ENCODE peak calls at places on chromosomes 7 and 10, in eight cellular contexts. One of them, this sample, is unnamed.

GRCh38 chr10:118729641-118730258 is 25.0 kb downstream of the CACUL1 start:
- DNase-seq in fibroblast of mammary gland: no peak
- DNase-seq in naive thymus-derived CD4-positive, alpha-beta T cell: no peak
- DNase-seq in AG04450: no peak
- DNase-seq in PC-3: no peak
- DNase-seq in small intestine: peak; percentile 43
- DNase-seq in ovary: no peak
- DNase-seq in colonic mucosa: no peak
- DNase-seq in this sample: peak; percentile 79

GRCh38 chr10:52818019-52818418 is 45.4 kb upstream of the MBL2 start:
- DNase-seq in naive thymus-derived CD4-positive, alpha-beta T cell: no peak
- DNase-seq in PC-3: peak; percentile 100
- DNase-seq in fibroblast of mammary gland: peak; percentile 25
- DNase-seq in AG04450: no peak
- DNase-seq in small intestine: peak; percentile 84
- DNase-seq in ovary: no peak
- DNase-seq in colonic mucosa: no peak
- DNase-seq in this sample: peak; percentile 82

GRCh38 chr7:32239764-32240163 is 169.6 kb upstream of the PDE1C start:
- DNase-seq in fibroblast of mammary gland: no peak
- DNase-seq in AG04450: no peak
- DNase-seq in colonic mucosa: no peak
- DNase-seq in naive thymus-derived CD4-positive, alpha-beta T cell: no peak
- DNase-seq in ovary: no peak
- DNase-seq in small intestine: no peak
- DNase-seq in PC-3: no peak
- DNase-seq in this sample: no peak

GRCh38 chr7:130273863-130274262 is 7.2 kb downstream of the CPA2 start:
- DNase-seq in colonic mucosa: peak; percentile 19
- DNase-seq in ovary: peak; percentile 30
- DNase-seq in small intestine: no peak
- DNase-seq in fibroblast of mammary gland: peak; percentile 87
- DNase-seq in naive thymus-derived CD4-positive, alpha-beta T cell: no peak
- DNase-seq in AG04450: peak; percentile 23
- DNase-seq in PC-3: no peak
- DNase-seq in this sample: no peak

GRCh38 chr10:126397166-126397565 is 8.9 kb upstream of the ADAM12 start:
- DNase-seq in naive thymus-derived CD4-positive, alpha-beta T cell: no peak
- DNase-seq in fibroblast of mammary gland: no peak
- DNase-seq in colonic mucosa: no peak
- DNase-seq in ovary: no peak
- DNase-seq in AG04450: no peak
- DNase-seq in small intestine: no peak
- DNase-seq in PC-3: no peak
- DNase-seq in this sample: no peak

GRCh38 chr10:102234866-102235597 is 6.3 kb downstream of the PITX3 start:
- DNase-seq in naive thymus-derived CD4-positive, alpha-beta T cell: no peak
- DNase-seq in colonic mucosa: no peak
- DNase-seq in fibroblast of mammary gland: no peak
- DNase-seq in ovary: no peak
- DNase-seq in PC-3: no peak
- DNase-seq in AG04450: no peak
- DNase-seq in small intestine: no peak
- DNase-seq in this sample: no peak

GRCh38 chr10:49441488-49442476 is 45.9 kb upstream of the DRGX start:
- DNase-seq in colonic mucosa: no peak
- DNase-seq in small intestine: no peak
- DNase-seq in ovary: no peak
- DNase-seq in PC-3: no peak
- DNase-seq in naive thymus-derived CD4-positive, alpha-beta T cell: no peak
- DNase-seq in fibroblast of mammary gland: no peak
- DNase-seq in AG04450: no peak
- DNase-seq in this sample: no peak

GRCh38 chr7:27586825-27587224 is 75.9 kb downstream of the HIBADH start:
- DNase-seq in small intestine: peak; percentile 28
- DNase-seq in ovary: no peak
- DNase-seq in PC-3: no peak
- DNase-seq in naive thymus-derived CD4-positive, alpha-beta T cell: no peak
- DNase-seq in fibroblast of mammary gland: no peak
- DNase-seq in AG04450: no peak
- DNase-seq in colonic mucosa: peak; percentile 34
- DNase-seq in this sample: peak; percentile 87

GRCh38 chr10:126227762-126228134 is 160.5 kb downstream of the ADAM12 start:
- DNase-seq in naive thymus-derived CD4-positive, alpha-beta T cell: no peak
- DNase-seq in AG04450: peak; percentile 30
- DNase-seq in fibroblast of mammary gland: peak; percentile 91
- DNase-seq in small intestine: no peak
- DNase-seq in PC-3: peak; percentile 11
- DNase-seq in colonic mucosa: no peak
- DNase-seq in ovary: no peak
- DNase-seq in this sample: no peak

GRCh38 chr10:43209651-43210141 is 57.2 kb downstream of the RASGEF1A start:
- DNase-seq in ovary: peak; percentile 10
- DNase-seq in naive thymus-derived CD4-positive, alpha-beta T cell: no peak
- DNase-seq in fibroblast of mammary gland: no peak
- DNase-seq in colonic mucosa: no peak
- DNase-seq in PC-3: no peak
- DNase-seq in AG04450: no peak
- DNase-seq in small intestine: no peak
- DNase-seq in this sample: no peak

GRCh38 chr7:45192546-45193177 is 35.1 kb downstream of the RAMP3 start:
- DNase-seq in PC-3: no peak
- DNase-seq in AG04450: no peak
- DNase-seq in fibroblast of mammary gland: no peak
- DNase-seq in naive thymus-derived CD4-positive, alpha-beta T cell: no peak
- DNase-seq in colonic mucosa: no peak
- DNase-seq in small intestine: no peak
- DNase-seq in ovary: no peak
- DNase-seq in this sample: peak; percentile 45

GRCh38 chr7:18426564-18427226 is 68.9 kb upstream of the HDAC9 start:
- DNase-seq in ovary: no peak
- DNase-seq in colonic mucosa: no peak
- DNase-seq in naive thymus-derived CD4-positive, alpha-beta T cell: no peak
- DNase-seq in PC-3: peak; percentile 86
- DNase-seq in small intestine: no peak
- DNase-seq in fibroblast of mammary gland: peak; percentile 15
- DNase-seq in AG04450: no peak
- DNase-seq in this sample: no peak

GRCh38 chr7:39321909-39322498 is 244.2 kb upstream of the YAE1 start:
- DNase-seq in naive thymus-derived CD4-positive, alpha-beta T cell: no peak
- DNase-seq in fibroblast of mammary gland: no peak
- DNase-seq in colonic mucosa: no peak
- DNase-seq in ovary: no peak
- DNase-seq in small intestine: no peak
- DNase-seq in AG04450: no peak
- DNase-seq in PC-3: no peak
- DNase-seq in this sample: no peak

GRCh38 chr10:22977751-22978150 is 49.9 kb downstream of the ARMC3 start:
- DNase-seq in AG04450: no peak
- DNase-seq in naive thymus-derived CD4-positive, alpha-beta T cell: no peak
- DNase-seq in PC-3: no peak
- DNase-seq in fibroblast of mammary gland: no peak
- DNase-seq in small intestine: no peak
- DNase-seq in colonic mucosa: no peak
- DNase-seq in ovary: no peak
- DNase-seq in this sample: no peak

GRCh38 chr7:158734861-158735260 is 30.3 kb upstream of the NCAPG2 start:
- DNase-seq in fibroblast of mammary gland: peak; percentile 70
- DNase-seq in naive thymus-derived CD4-positive, alpha-beta T cell: no peak
- DNase-seq in colonic mucosa: no peak
- DNase-seq in PC-3: peak; percentile 38
- DNase-seq in ovary: no peak
- DNase-seq in small intestine: no peak
- DNase-seq in AG04450: no peak
- DNase-seq in this sample: no peak

GRCh38 chr7:5598261-5598761 is 174.7 kb upstream of the TNRC18 start:
- DNase-seq in naive thymus-derived CD4-positive, alpha-beta T cell: no peak
- DNase-seq in fibroblast of mammary gland: peak; percentile 47
- DNase-seq in PC-3: no peak
- DNase-seq in small intestine: no peak
- DNase-seq in ovary: no peak
- DNase-seq in AG04450: no peak
- DNase-seq in colonic mucosa: no peak
- DNase-seq in this sample: no peak

GRCh38 chr7:5596896-5597246 is 173.2 kb upstream of the TNRC18 start:
- DNase-seq in PC-3: no peak
- DNase-seq in naive thymus-derived CD4-positive, alpha-beta T cell: no peak
- DNase-seq in colonic mucosa: no peak
- DNase-seq in fibroblast of mammary gland: no peak
- DNase-seq in small intestine: no peak
- DNase-seq in ovary: no peak
- DNase-seq in AG04450: no peak
- DNase-seq in this sample: no peak

GRCh38 chr7:5599543-5600200 is 176.0 kb upstream of the TNRC18 start:
- DNase-seq in AG04450: no peak
- DNase-seq in naive thymus-derived CD4-positive, alpha-beta T cell: no peak
- DNase-seq in small intestine: no peak
- DNase-seq in PC-3: no peak
- DNase-seq in fibroblast of mammary gland: no peak
- DNase-seq in ovary: no peak
- DNase-seq in colonic mucosa: no peak
- DNase-seq in this sample: no peak

GRCh38 chr7:5597772-5598171 is 174.1 kb upstream of the TNRC18 start:
- DNase-seq in AG04450: no peak
- DNase-seq in PC-3: no peak
- DNase-seq in ovary: peak; percentile 69
- DNase-seq in naive thymus-derived CD4-positive, alpha-beta T cell: no peak
- DNase-seq in small intestine: no peak
- DNase-seq in fibroblast of mammary gland: peak; percentile 42
- DNase-seq in colonic mucosa: no peak
- DNase-seq in this sample: no peak

GRCh38 chr7:5598769-5599371 is 175.2 kb upstream of the TNRC18 start:
- DNase-seq in naive thymus-derived CD4-positive, alpha-beta T cell: no peak
- DNase-seq in fibroblast of mammary gland: peak; percentile 55
- DNase-seq in PC-3: no peak
- DNase-seq in colonic mucosa: no peak
- DNase-seq in AG04450: no peak
- DNase-seq in ovary: no peak
- DNase-seq in small intestine: no peak
- DNase-seq in this sample: peak; percentile 58
- H3K4me3 ChIP-seq in naive thymus-derived CD4-positive, alpha-beta T cell: no peak overlapping the region
- H3K4me3 ChIP-seq in fibroblast of mammary gland: no peak overlapping the region
- H3K4me3 ChIP-seq in PC-3: no peak overlapping the region
- H3K4me3 ChIP-seq in colonic mucosa: no peak overlapping the region
- H3K4me3 ChIP-seq in AG04450: peak overlapping the region; percentile 31
- H3K4me3 ChIP-seq in ovary: no peak overlapping the region
- H3K4me3 ChIP-seq in small intestine: no peak overlapping the region
- H3K4me3 ChIP-seq in this sample: no peak overlapping the region

GRCh38 chr7:100546868-100547800 is 8.1 kb downstream of the AGFG2 start:
- DNase-seq in colonic mucosa: no peak
- DNase-seq in fibroblast of mammary gland: no peak
- DNase-seq in PC-3: no peak
- DNase-seq in AG04450: no peak
- DNase-seq in small intestine: no peak
- DNase-seq in ovary: no peak
- DNase-seq in naive thymus-derived CD4-positive, alpha-beta T cell: no peak
- DNase-seq in this sample: no peak
- H3K4me3 ChIP-seq in colonic mucosa: no peak overlapping the region
- H3K4me3 ChIP-seq in fibroblast of mammary gland: no peak overlapping the region
- H3K4me3 ChIP-seq in PC-3: no peak overlapping the region
- H3K4me3 ChIP-seq in AG04450: no peak overlapping the region
- H3K4me3 ChIP-seq in small intestine: peak overlapping the region; percentile 13
- H3K4me3 ChIP-seq in ovary: peak overlapping the region; percentile 6
- H3K4me3 ChIP-seq in naive thymus-derived CD4-positive, alpha-beta T cell: peak overlapping the region; percentile 7
- H3K4me3 ChIP-seq in this sample: no peak overlapping the region

GRCh38 chr10:103853428-103854264 is 1.7 kb downstream of the SH3PXD2A start:
- DNase-seq in AG04450: no peak
- DNase-seq in naive thymus-derived CD4-positive, alpha-beta T cell: no peak
- DNase-seq in PC-3: no peak
- DNase-seq in colonic mucosa: peak; percentile 48
- DNase-seq in ovary: no peak
- DNase-seq in small intestine: peak; percentile 58
- DNase-seq in fibroblast of mammary gland: no peak
- DNase-seq in this sample: no peak

GRCh38 chr10:103854265-103854686 is 1.1 kb downstream of the SH3PXD2A start:
- DNase-seq in PC-3: no peak
- DNase-seq in ovary: peak; percentile 65
- DNase-seq in AG04450: no peak
- DNase-seq in fibroblast of mammary gland: peak; percentile 69
- DNase-seq in naive thymus-derived CD4-positive, alpha-beta T cell: no peak
- DNase-seq in small intestine: no peak
- DNase-seq in colonic mucosa: no peak
- DNase-seq in this sample: no peak

GRCh38 chr10:103851261-103851660 is 4.1 kb downstream of the SH3PXD2A start:
- DNase-seq in naive thymus-derived CD4-positive, alpha-beta T cell: no peak
- DNase-seq in AG04450: no peak
- DNase-seq in small intestine: no peak
- DNase-seq in fibroblast of mammary gland: no peak
- DNase-seq in ovary: no peak
- DNase-seq in PC-3: no peak
- DNase-seq in colonic mucosa: peak; percentile 59
- DNase-seq in this sample: no peak

GRCh38 chr10:103852189-103852711 is 3.1 kb downstream of the SH3PXD2A start:
- DNase-seq in fibroblast of mammary gland: peak; percentile 92
- DNase-seq in PC-3: no peak
- DNase-seq in AG04450: no peak
- DNase-seq in ovary: no peak
- DNase-seq in small intestine: no peak
- DNase-seq in naive thymus-derived CD4-positive, alpha-beta T cell: no peak
- DNase-seq in colonic mucosa: peak; percentile 64
- DNase-seq in this sample: no peak

GRCh38 chr10:103852856-103853255 is 2.5 kb downstream of the SH3PXD2A start:
- DNase-seq in fibroblast of mammary gland: peak; percentile 81
- DNase-seq in AG04450: no peak
- DNase-seq in PC-3: no peak
- DNase-seq in colonic mucosa: peak; percentile 36
- DNase-seq in ovary: no peak
- DNase-seq in naive thymus-derived CD4-positive, alpha-beta T cell: no peak
- DNase-seq in small intestine: no peak
- DNase-seq in this sample: no peak
- H3K4me3 ChIP-seq in fibroblast of mammary gland: no peak overlapping the region
- H3K4me3 ChIP-seq in AG04450: peak overlapping the region; percentile 25
- H3K4me3 ChIP-seq in PC-3: no peak overlapping the region
- H3K4me3 ChIP-seq in colonic mucosa: peak overlapping the region; percentile 2
- H3K4me3 ChIP-seq in ovary: no peak overlapping the region
- H3K4me3 ChIP-seq in naive thymus-derived CD4-positive, alpha-beta T cell: no peak overlapping the region
- H3K4me3 ChIP-seq in small intestine: no peak overlapping the region
- H3K4me3 ChIP-seq in this sample: no peak overlapping the region

GRCh38 chr10:105592468-105592867 is 951.4 kb downstream of the SORCS3 start:
- DNase-seq in PC-3: no peak
- DNase-seq in AG04450: no peak
- DNase-seq in ovary: no peak
- DNase-seq in colonic mucosa: no peak
- DNase-seq in naive thymus-derived CD4-positive, alpha-beta T cell: no peak
- DNase-seq in small intestine: no peak
- DNase-seq in fibroblast of mammary gland: no peak
- DNase-seq in this sample: no peak

GRCh38 chr10:105597297-105597696 is 956.2 kb downstream of the SORCS3 start:
- DNase-seq in fibroblast of mammary gland: no peak
- DNase-seq in naive thymus-derived CD4-positive, alpha-beta T cell: no peak
- DNase-seq in small intestine: no peak
- DNase-seq in PC-3: no peak
- DNase-seq in colonic mucosa: no peak
- DNase-seq in ovary: no peak
- DNase-seq in AG04450: no peak
- DNase-seq in this sample: no peak

GRCh38 chr10:105594301-105594700 is 953.2 kb downstream of the SORCS3 start:
- DNase-seq in ovary: no peak
- DNase-seq in naive thymus-derived CD4-positive, alpha-beta T cell: no peak
- DNase-seq in PC-3: no peak
- DNase-seq in small intestine: no peak
- DNase-seq in AG04450: no peak
- DNase-seq in fibroblast of mammary gland: no peak
- DNase-seq in colonic mucosa: no peak
- DNase-seq in this sample: no peak
- H3K4me3 ChIP-seq in ovary: no peak overlapping the region
- H3K4me3 ChIP-seq in naive thymus-derived CD4-positive, alpha-beta T cell: no peak overlapping the region
- H3K4me3 ChIP-seq in PC-3: no peak overlapping the region
- H3K4me3 ChIP-seq in small intestine: no peak overlapping the region
- H3K4me3 ChIP-seq in AG04450: no peak overlapping the region
- H3K4me3 ChIP-seq in fibroblast of mammary gland: no peak overlapping the region
- H3K4me3 ChIP-seq in colonic mucosa: no peak overlapping the region
- H3K4me3 ChIP-seq in this sample: no peak overlapping the region

This sample was measured in Karpas-422.